ENCODE peak calls at places on chromosome 11, in five cellular contexts. B is GM12878, J is K562, L is HepG2, X is H1. Q is an unnamed sample.

GRCh38 chr11:13534358-13534757 is 38.6 kb upstream of the PTH start:
- DNase-seq in X (no peak), J (no peak), L (no peak), B (no peak), Q (no peak)

GRCh38 chr11:134509381-134510068 is 97.5 kb upstream of the B3GAT1 start:
- DNase-seq in L (no peak), X (no peak), J (no peak), B (no peak), Q (no peak)

GRCh38 chr11:125179895-125180294 is 15.3 kb downstream of the PKNOX2 start:
- DNase-seq in B (no peak), L (no peak), J (no peak), X (no peak), Q (no peak)

GRCh38 chr11:66002648-66003225 is 434 bp downstream of the BANF1 start:
- DNase-seq in J (no peak), X (no peak), L (peak), B (no peak), Q (no peak)

GRCh38 chr11:124581817-124582216 is 12.0 kb downstream of the OR8A1 start:
- DNase-seq in X (no peak), L (no peak), J (peak), B (no peak), Q (no peak)

GRCh38 chr11:37812281-37812880 is 1214.3 kb upstream of the RAG2 start:
- DNase-seq in L (no peak), B (no peak), J (peak), X (no peak), Q (no peak)

GRCh38 chr11:14519692-14520085 is 497 bp downstream of the PSMA1 start:
- DNase-seq in B (peak), X (no peak), J (no peak), L (no peak), Q (no peak)

GRCh38 chr11:82683029-82683428 is 50.6 kb downstream of the FAM181B start:
- DNase-seq in X (no peak), J (peak), B (no peak), L (no peak), Q (peak)

GRCh38 chr11:22634897-22635629 is 9.4 kb upstream of the FANCF start:
- DNase-seq in X (no peak), B (no peak), L (peak), J (peak), Q (peak)

GRCh38 chr11:5007561-5007960 is 12.9 kb downstream of the OR51L1 start:
- DNase-seq in J (peak), B (no peak), L (no peak), X (no peak), Q (no peak)

GRCh38 chr11:111303476-111303875 is 5.1 kb downstream of the POU2AF3 start:
- DNase-seq in B (no peak), J (no peak), L (peak), X (no peak), Q (no peak)

GRCh38 chr11:93921695-93922468 is 71.5 kb upstream of the VSTM5 start:
- DNase-seq in B (peak), J (peak), X (peak), L (peak), Q (peak)
- TF ChIP-seq CTCF in B (peak), J (peak), X (peak), L (peak), Q (peak)

GRCh38 chr11:79388201-79388600 is 52.6 kb downstream of the TENM4 start:
- DNase-seq in B (no peak), J (no peak), L (no peak), X (no peak), Q (no peak)

GRCh38 chr11:79377399-79377798 is 63.4 kb downstream of the TENM4 start:
- DNase-seq in X (no peak), B (no peak), J (no peak), L (no peak), Q (no peak)

GRCh38 chr11:79383874-79384273 is 57.0 kb downstream of the TENM4 start:
- DNase-seq in B (no peak), X (no peak), J (no peak), L (no peak), Q (no peak)

GRCh38 chr11:79381036-79381435 is 59.8 kb downstream of the TENM4 start:
- DNase-seq in B (no peak), J (no peak), X (no peak), L (no peak), Q (no peak)

GRCh38 chr11:79382301-79382700 is 58.5 kb downstream of the TENM4 start:
- DNase-seq in J (no peak), L (no peak), X (no peak), B (no peak), Q (no peak)
- TF ChIP-seq CREB1 in J (no peak), L (no peak), X (no peak), B (no peak), Q (no peak)

GRCh38 chr11:27204527-27204926 is 158.5 kb downstream of the CCDC34 start:
- DNase-seq in B (no peak), L (peak), J (peak), X (peak), Q (no peak)
- TF ChIP-seq USF2 in B (no peak), L (no peak), J (no peak), X (no peak), Q (no peak)

GRCh38 chr11:62805991-62806441 is 776 bp upstream of the NXF1 start:
- DNase-seq in L (no peak), J (peak), X (no peak), B (no peak), Q (no peak)

GRCh38 chr11:62801071-62801470 is 4.2 kb downstream of the NXF1 start:
- DNase-seq in X (no peak), L (no peak), J (no peak), B (no peak), Q (no peak)

GRCh38 chr11:62804310-62805043 is 763 bp downstream of the NXF1 start:
- DNase-seq in X (no peak), L (no peak), B (no peak), J (peak), Q (no peak)

GRCh38 chr11:62806611-62807121 is 1.4 kb upstream of the NXF1 start:
- DNase-seq in B (no peak), X (no peak), L (no peak), J (peak), Q (no peak)

GRCh38 chr11:62805044-62805892 is at the start of gene NXF1:
- DNase-seq in J (peak), X (peak), L (peak), B (peak), Q (peak)
- TF ChIP-seq CTCF in J (peak), X (no peak), L (no peak), B (peak), Q (no peak)

GRCh38 chr11:12330491-12331231 is 46.7 kb upstream of the PARVA start:
- DNase-seq in L (no peak), X (no peak), B (no peak), J (no peak), Q (no peak)

GRCh38 chr11:12329797-12330196 is 47.6 kb upstream of the PARVA start:
- DNase-seq in J (no peak), L (no peak), X (no peak), B (no peak), Q (no peak)

GRCh38 chr11:12329169-12329568 is 48.2 kb upstream of the PARVA start:
- DNase-seq in J (no peak), L (no peak), X (no peak), B (no peak), Q (no peak)

DNA sequence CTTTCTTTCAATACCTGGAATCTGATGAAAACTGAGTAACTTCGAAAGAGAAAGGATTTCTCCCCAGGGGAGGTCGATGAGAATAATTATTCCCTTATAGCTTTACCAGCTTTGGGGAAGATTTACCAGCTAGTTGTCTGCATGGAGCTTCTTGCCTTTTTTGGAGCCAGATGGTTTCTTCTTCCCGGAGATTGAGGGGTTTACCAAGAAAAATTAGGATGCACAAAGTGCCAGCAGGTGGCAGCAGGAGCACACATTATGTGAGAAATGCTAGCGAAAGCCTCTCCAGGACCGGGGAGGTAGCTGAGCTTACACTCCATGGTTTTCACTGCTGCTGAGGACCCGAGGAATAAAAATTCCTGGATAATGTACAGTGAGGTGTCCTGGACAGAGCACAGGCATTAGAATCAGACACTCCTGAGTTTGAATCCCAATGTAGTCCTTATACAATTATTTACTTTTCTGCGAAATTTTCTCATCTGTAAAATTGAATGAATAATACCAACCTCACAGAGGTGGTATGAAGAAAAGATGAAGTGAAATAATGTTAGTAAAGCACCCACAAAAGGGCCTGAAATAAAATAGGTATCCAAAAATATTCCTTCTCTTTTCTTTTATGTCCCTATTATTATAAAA is 46.0 kb upstream of the PARVA start:
- DNase-seq in X (peak), L (peak), B (peak), J (peak), Q (peak)
- TF ChIP-seq CREB1 in X (no peak), L (no peak), B (no peak), J (no peak), Q (no peak)

DNA sequence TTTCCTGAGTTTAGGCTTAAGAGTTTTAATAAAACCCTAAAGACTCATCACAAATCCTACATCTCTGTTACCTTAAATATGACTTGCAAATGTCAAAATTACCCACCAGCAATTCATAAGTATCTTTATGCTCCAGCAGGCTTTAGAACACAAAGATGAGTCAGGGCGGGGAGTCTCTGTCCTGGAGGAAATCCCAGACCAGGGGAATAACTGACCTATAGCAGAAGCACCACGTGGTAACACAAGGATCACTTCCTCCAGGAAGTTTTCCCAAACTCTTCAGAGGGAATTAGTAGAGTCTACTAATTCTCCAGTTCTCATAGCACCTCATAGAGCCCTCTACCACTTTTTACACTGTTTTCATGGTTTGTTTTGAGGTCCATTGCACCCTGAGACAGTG is 217.0 kb downstream of the NAV2 start:
- DNase-seq in B (no peak), L (no peak), X (no peak), J (no peak), Q (no peak)
- TF ChIP-seq USF2 in B (no peak), L (no peak), X (no peak), J (no peak), Q (no peak)

DNA sequence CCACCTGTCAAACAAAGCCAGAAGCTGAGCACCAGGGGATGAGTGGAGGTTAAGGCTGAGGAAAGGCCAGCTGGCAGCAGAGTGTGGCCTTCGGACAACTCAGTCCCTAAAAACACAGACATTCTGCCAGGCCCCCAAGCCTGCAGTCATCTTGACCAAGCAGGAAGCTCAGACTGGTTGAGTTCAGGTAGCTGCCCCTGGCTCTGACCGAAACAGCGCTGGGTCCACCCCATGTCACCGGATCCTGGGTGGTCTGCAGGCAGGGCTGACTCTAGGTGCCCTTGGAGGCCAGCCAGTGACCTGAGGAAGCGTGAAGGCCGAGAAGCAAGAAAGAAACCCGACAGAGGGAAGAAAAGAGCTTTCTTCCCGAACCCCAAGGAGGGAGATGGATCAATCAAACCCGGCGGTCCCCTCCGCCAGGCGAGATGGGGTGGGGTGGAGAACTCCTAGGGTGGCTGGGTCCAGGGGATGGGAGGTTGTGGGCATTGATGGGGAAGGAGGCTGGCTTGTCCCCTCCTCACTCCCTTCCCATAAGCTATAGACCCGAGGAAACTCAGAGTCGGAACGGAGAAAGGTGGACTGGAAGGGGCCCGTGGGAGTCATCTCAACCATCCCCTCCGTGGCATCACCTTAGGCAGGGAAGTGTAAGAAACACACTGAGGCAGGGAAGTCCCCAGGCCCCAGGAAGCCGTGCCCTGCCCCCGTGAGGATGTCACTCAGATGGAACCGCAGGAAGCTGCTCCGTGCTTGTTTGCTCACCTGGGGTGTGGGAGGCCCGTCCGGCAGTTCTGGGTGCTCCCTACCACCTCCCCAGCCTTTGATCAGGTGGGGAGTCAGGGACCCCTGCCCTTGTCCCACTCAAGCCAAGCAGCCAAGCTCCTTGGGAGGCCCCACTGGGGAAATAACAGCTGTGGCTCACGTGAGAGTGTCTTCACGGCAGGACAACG is 11.7 kb downstream of the CXCR5 start:
- DNase-seq in B (peak), J (no peak), L (no peak), X (no peak), Q (no peak)
- TF ChIP-seq CTCF in B (no peak), J (no peak), L (peak), X (no peak), Q (no peak)

Q was measured in WTC11.